ENCODE peak calls at places on chromosomes 3 and 15, in six cellular contexts. V, P, H, Z, A and E are unnamed samples.

GRCh38 chr3:51620543-51620942 is 50.5 kb upstream of the TEX264 start:
- DNase-seq in A (peak), Z (no peak), H (no peak), V (no peak), P (no peak), E (no peak)

GRCh38 chr3:13009132-13009945 is 63.9 kb downstream of the IQSEC1 start:
- DNase-seq in H (peak), V (no peak), A (no peak), Z (no peak), P (no peak), E (no peak)

GRCh38 chr3:136733317-136733833 is 18.8 kb downstream of the STAG1 start:
- DNase-seq in V (no peak), P (no peak), H (no peak), A (peak), Z (no peak), E (no peak)

GRCh38 chr3:39000008-39000450 is 51.7 kb downstream of the SCN11A start:
- DNase-seq in H (no peak), P (no peak), Z (peak), A (peak), V (peak), E (peak)

GRCh38 chr3:81744366-81744765 is 17.1 kb downstream of the GBE1 start:
- DNase-seq in P (no peak), A (peak), Z (no peak), H (no peak), V (no peak), E (peak)

GRCh38 chr15:68271854-68272471 is 5.6 kb upstream of the FEM1B start:
- DNase-seq in H (no peak), V (peak), P (no peak), Z (peak), A (peak), E (peak)

GRCh38 chr3:124760601-124761000 is 30.3 kb downstream of the UMPS start:
- DNase-seq in P (no peak), H (no peak), Z (no peak), V (no peak), A (peak), E (peak)

GRCh38 chr15:90059208-90059985 is 42.9 kb downstream of the IDH2 start:
- DNase-seq in H (peak), V (peak), P (no peak), A (no peak), Z (no peak), E (no peak)

GRCh38 chr3:161310649-161311423 is 60.5 kb downstream of the SPTSSB start:
- DNase-seq in P (no peak), H (peak), A (no peak), Z (no peak), V (no peak), E (no peak)

GRCh38 chr3:88003115-88003755 is 55.6 kb downstream of the CGGBP1 start:
- DNase-seq in A (peak), V (no peak), P (no peak), Z (no peak), H (no peak), E (no peak)

GRCh38 chr15:34610388-34610787 is 26.9 kb upstream of the GOLGA8B start:
- DNase-seq in V (no peak), H (no peak), P (no peak), A (peak), Z (no peak), E (no peak)

GRCh38 chr3:46734773-46735172 is 17.1 kb upstream of the PRSS50 start:
- DNase-seq in Z (no peak), P (no peak), H (no peak), V (peak), A (no peak), E (no peak)

GRCh38 chr3:50372349-50372748 is 13.0 kb upstream of the TMEM115 start:
- DNase-seq in V (no peak), Z (no peak), H (no peak), P (no peak), A (no peak), E (no peak)

GRCh38 chr3:46508850-46509591 is 11.2 kb downstream of the RTP3 start:
- DNase-seq in H (no peak), V (no peak), P (no peak), Z (no peak), A (no peak), E (no peak)

GRCh38 chr3:7867587-7867986 is 634.0 kb upstream of the LMCD1 start:
- DNase-seq in H (no peak), A (no peak), V (no peak), Z (no peak), P (no peak), E (no peak)

GRCh38 chr3:168121175-168121853 is 25.6 kb upstream of the GOLIM4 start:
- DNase-seq in H (no peak), V (no peak), P (no peak), Z (no peak), A (peak), E (no peak)

GRCh38 chr3:107662109-107662477 is 139.3 kb downstream of the BBX start:
- DNase-seq in A (peak), P (peak), V (no peak), Z (no peak), H (no peak), E (no peak)

GRCh38 chr3:32467333-32468070 is 35.1 kb downstream of the CMTM6 start:
- DNase-seq in Z (peak), H (peak), P (no peak), A (peak), V (peak), E (no peak)

GRCh38 chr3:129975332-129976090 is 991 bp downstream of the TRH start:
- DNase-seq in H (no peak), Z (no peak), P (no peak), V (peak), A (no peak), E (no peak)

GRCh38 chr15:66019826-66020398 is 150.6 kb downstream of the RAB11A start:
- DNase-seq in A (no peak), P (no peak), V (no peak), H (no peak), Z (no peak), E (no peak)

GRCh38 chr3:142279965-142280590 is 54.7 kb upstream of the GK5 start:
- DNase-seq in P (no peak), A (peak), H (no peak), V (peak), Z (peak), E (peak)